ENCODE peak calls at places on chromosomes 13 and 19, in four cellular contexts. B is H1, O is SK-N-SH, I is GM12892. Y is an unnamed sample.

GRCh38 chr13:21137696-21138095 is 38.7 kb downstream of the SKA3 start:
- DNase-seq in O (no peak), B (no peak), I (no peak), Y (no peak)

GRCh38 chr19:5891938-5892771 is 11.4 kb downstream of the NDUFA11 start:
- DNase-seq in I (no peak), O (peak; percentile 83), B (no peak), Y (no peak)

GRCh38 chr19:48552406-48553322 is 692 bp downstream of the SULT2B1 start:
- DNase-seq in O (no peak), I (no peak), B (no peak), Y (no peak)

GRCh38 chr19:4803736-4804695 is 12.5 kb downstream of the FEM1A start:
- DNase-seq in O (peak; percentile 90), I (peak; percentile 60), B (peak; percentile 57), Y (peak; percentile 66)

GRCh38 chr19:46225558-46226004 is 4.0 kb upstream of the IGFL1 start:
- DNase-seq in O (no peak), I (no peak), B (no peak), Y (no peak)

GRCh38 chr13:23433171-23434153 is at the start of gene SACS:
- DNase-seq in I (no peak), B (peak; percentile 21), O (peak; percentile 81), Y (no peak)

GRCh38 chr13:114177245-114178010 is 1.6 kb upstream of the CFAP97D2 start:
- DNase-seq in B (no peak), I (no peak), O (no peak), Y (no peak)

GRCh38 chr13:90492872-90493271 is 854.6 kb upstream of the MIR17HG start:
- DNase-seq in B (no peak), O (no peak), I (no peak), Y (no peak)

GRCh38 chr13:36712785-36713184 is 39.0 kb downstream of the SERTM1 start:
- DNase-seq in B (no peak), I (no peak), O (peak; percentile 7), Y (no peak)

GRCh38 chr13:39259371-39259770 is 221.1 kb downstream of the NHLRC3 start:
- DNase-seq in I (no peak), B (no peak), O (no peak), Y (no peak)

GRCh38 chr13:65585346-65585745 is 1644.8 kb downstream of the PCDH9 start:
- DNase-seq in B (no peak), O (no peak), I (no peak), Y (no peak)

GRCh38 chr13:94419304-94419943 is 60.1 kb downstream of the DCT start:
- DNase-seq in I (no peak), B (no peak), O (no peak), Y (no peak)

GRCh38 chr19:31905980-31906948 is 439.1 kb upstream of the ZNF507 start:
- DNase-seq in I (no peak), O (no peak), B (no peak), Y (no peak)

GRCh38 chr13:74819549-74819948 is 662.4 kb downstream of the TBC1D4 start:
- DNase-seq in I (no peak), O (no peak), B (no peak), Y (no peak)

GRCh38 chr13:30577381-30577780 is 40.3 kb upstream of the USPL1 start:
- DNase-seq in I (no peak), B (no peak), O (no peak), Y (no peak)

GRCh38 chr19:46606019-46606418 is 4.9 kb downstream of the CALM3 start:
- DNase-seq in O (no peak), I (no peak), B (no peak), Y (no peak)

GRCh38 chr13:23469901-23470525 is 36.5 kb upstream of the SACS start:
- DNase-seq in B (no peak), O (no peak), I (no peak), Y (no peak)

GRCh38 chr19:23822735-23823134 is 64.0 kb upstream of the ZNF681 start:
- DNase-seq in O (no peak), B (no peak), I (no peak), Y (no peak)

DNA sequence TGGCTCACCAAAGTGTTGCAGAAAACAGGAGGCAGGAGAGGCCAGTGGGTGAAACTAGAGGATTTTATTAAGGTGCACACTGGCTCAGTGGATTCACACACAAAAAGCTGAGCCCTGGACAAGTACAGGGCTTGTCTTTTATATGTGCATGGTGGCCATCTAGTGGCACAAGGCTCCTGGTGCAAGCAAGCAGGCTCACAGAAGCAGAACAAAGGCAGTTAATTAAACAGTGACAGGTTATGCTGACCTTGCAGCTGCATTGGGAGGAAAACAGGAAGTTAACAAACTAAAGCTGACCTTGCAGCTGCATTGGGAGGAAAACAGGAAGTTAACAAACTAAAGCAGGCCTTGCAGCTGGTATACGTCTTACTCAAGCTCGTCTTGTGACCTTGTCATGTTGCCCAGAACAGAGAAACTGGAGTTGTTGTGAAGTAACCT is 65.3 kb upstream of the ZNF681 start:
- DNase-seq in I (no peak), B (peak; percentile 34), O (peak; percentile 27), Y (peak; percentile 3)
- TF ChIP-seq TAF1 in I (no peak), B (no peak), O (no peak), Y (no peak)

GRCh38 chr13:63938851-63939250 is 2523.2 kb upstream of the PCDH20 start:
- DNase-seq in O (no peak), I (no peak), B (no peak), Y (no peak)
- TF ChIP-seq TAF1 in O (no peak), I (no peak), B (no peak), Y (no peak)

DNA sequence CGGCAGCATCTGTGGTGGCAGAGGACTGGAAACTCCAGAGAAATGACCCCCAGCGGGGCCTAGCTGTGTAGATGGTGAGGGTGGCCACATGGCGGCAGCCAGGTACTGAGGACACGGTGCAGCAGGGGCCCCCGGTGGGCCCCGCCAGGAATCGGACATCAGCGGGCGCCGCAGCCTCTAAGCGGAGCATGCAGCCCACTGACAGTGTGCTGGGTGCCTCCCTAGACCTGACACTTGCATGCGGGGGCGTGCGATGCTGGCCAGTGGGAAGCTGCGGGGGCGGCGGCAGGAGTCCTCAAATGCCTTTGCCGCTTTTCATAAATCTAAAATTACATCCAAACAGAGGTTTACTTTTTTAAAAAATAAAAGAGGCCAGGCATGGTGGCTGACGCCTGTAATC is 16.1 kb downstream of the ADAT3 start:
- DNase-seq in O (no peak), B (no peak), I (no peak), Y (no peak)
- TF ChIP-seq TAF1 in O (no peak), B (no peak), I (no peak), Y (no peak)

GRCh38 chr13:43470610-43471009 is 316.2 kb downstream of the ENOX1 start:
- DNase-seq in B (no peak), I (no peak), O (no peak), Y (no peak)
- TF ChIP-seq TAF1 in B (no peak), I (no peak), O (no peak), Y (no peak)

GRCh38 chr19:907183-907853 is 5.7 kb downstream of the R3HDM4 start:
- DNase-seq in I (no peak), O (no peak), B (no peak), Y (no peak)
- TF ChIP-seq TAF1 in I (no peak), O (no peak), B (no peak), Y (no peak)

DNA sequence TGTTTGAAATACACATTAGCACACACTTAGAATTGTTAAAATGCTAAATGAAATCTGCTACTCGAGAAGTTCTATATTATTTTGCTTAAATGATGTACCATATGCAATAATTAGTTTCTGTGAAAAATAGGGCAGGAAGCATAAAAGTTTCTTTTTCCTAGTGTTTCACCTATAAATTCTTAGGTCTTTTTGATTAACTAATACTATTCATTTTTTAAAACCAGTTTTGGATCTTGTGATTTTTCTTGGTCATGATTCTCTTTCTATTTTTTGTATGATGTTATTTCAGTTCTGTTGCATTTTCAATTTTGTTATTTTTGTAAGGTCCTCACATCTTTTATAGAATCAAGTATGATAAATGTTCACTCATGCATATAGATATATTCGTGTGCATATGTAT is 66.1 kb downstream of the URI1 start:
- DNase-seq in I (no peak), O (no peak), B (no peak), Y (no peak)
- TF ChIP-seq TAF1 in I (no peak), O (no peak), B (no peak), Y (no peak)

DNA sequence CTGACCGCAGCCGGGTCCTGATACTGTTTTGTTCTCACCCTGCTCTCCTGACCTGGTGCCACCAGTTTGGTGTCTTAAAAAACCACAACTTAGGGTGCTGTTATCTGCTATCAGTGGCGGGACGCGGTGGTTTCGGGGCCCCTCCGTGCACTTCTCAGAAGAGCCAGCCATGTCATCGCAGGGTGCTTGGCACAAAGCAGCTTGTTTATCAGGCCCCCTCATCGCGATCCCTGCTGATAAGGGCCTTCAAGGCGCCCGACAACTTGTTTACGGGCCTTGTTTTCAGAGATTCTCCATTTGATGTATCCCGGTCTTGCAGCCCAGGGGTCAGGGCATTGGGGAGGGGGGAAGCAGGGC is 58.1 kb upstream of the KLF2 start:
- DNase-seq in O (no peak), B (no peak), I (no peak), Y (no peak)
- TF ChIP-seq TAF1 in O (no peak), B (no peak), I (no peak), Y (no peak)